ENCODE peak calls at places on chromosomes 11 and 22, in seven cellular contexts. M is GM23338, T is body of pancreas, G is uterus, F is bronchial epithelial cell, Q is PC-3, R is GM06990. D is an unnamed sample.

GRCh38 chr22:28015676-28016601 is 96.9 kb upstream of the PITPNB start:
- DNase-seq in M (no peak), T (peak; percentile 4), G (peak; percentile 11), F (no peak), Q (no peak), R (no peak), D (no peak)

GRCh38 chr11:64202992-64203391 is 3.5 kb upstream of the FERMT3 start:
- DNase-seq in M (no peak), T (no peak), G (no peak), F (no peak), Q (no peak), R (no peak), D (no peak)

GRCh38 chr11:85809881-85810280 is 1.1 kb downstream of the SYTL2 start:
- DNase-seq in M (peak; percentile 54), T (no peak), G (peak; percentile 17), F (no peak), Q (peak; percentile 44), R (no peak), D (peak; percentile 36)

GRCh38 chr22:43217285-43218030 is 30.5 kb upstream of the TTLL12 start:
- DNase-seq in M (peak; percentile 69), T (no peak), G (no peak), F (no peak), Q (no peak), R (no peak), D (no peak)

GRCh38 chr11:99351620-99352019 is 330.9 kb downstream of the CNTN5 start:
- DNase-seq in M (no peak), T (no peak), G (no peak), F (no peak), Q (peak; percentile 28), R (no peak), D (peak; percentile 4)

GRCh38 chr11:2376751-2377451 is at the start of gene CD81:
- DNase-seq in M (no peak), T (peak; percentile 59), G (peak; percentile 67), F (no peak), Q (peak; percentile 22), R (peak; percentile 59), D (no peak)

GRCh38 chr11:2892215-2893020 is 6.8 kb upstream of the CDKN1C start:
- DNase-seq in M (peak; percentile 88), T (peak; percentile 21), G (peak; percentile 60), F (no peak), Q (peak; percentile 59), R (peak; percentile 56), D (no peak)

GRCh38 chr22:48424201-48424627 is 1403.5 kb downstream of the BRD1 start:
- DNase-seq in M (no peak), T (no peak), G (no peak), F (no peak), Q (no peak), R (no peak), D (no peak)

GRCh38 chr11:71201936-71202597 is 50.3 kb downstream of the SHANK2 start:
- DNase-seq in M (no peak), T (no peak), G (no peak), F (peak; percentile 27), Q (no peak), R (no peak), D (no peak)
- H3K4me3 ChIP-seq in M (no peak overlapping the region), T (no peak overlapping the region), G (no peak overlapping the region), F (no peak overlapping the region), Q (no peak overlapping the region), R (no peak overlapping the region), D (no peak overlapping the region)

GRCh38 chr11:65890324-65891179 is at the start of gene CCDC85B:
- DNase-seq in M (peak; percentile 94), T (peak; percentile 98), G (peak; percentile 99), F (peak; percentile 85), Q (peak; percentile 99), R (peak; percentile 100), D (peak; percentile 94)
- TF ChIP-seq CTCF in M (peak; percentile 22), T (no peak), G (peak; percentile 12), F (peak; percentile 33), Q (peak; percentile 31), R (no peak), D (peak; percentile 22)

GRCh38 chr22:30411780-30412179 is 13.8 kb upstream of the MTFP1 start:
- DNase-seq in M (no peak), T (no peak), G (no peak), F (peak; percentile 82), Q (no peak), R (no peak), D (no peak)
- H3K36me3 ChIP-seq in M (peaks cover 4% of the 10 kb centered on the region), T (no peaks in the 10 kb centered on the region), G (no peaks in the 10 kb centered on the region), F (peaks cover 39% of the 10 kb centered on the region), Q (peaks cover 24% of the 10 kb centered on the region), R (peaks cover 4% of the 10 kb centered on the region), D (peaks cover 88% of the 10 kb centered on the region)

GRCh38 chr11:61042961-61043540 is 59.2 kb upstream of the CD5 start:
- DNase-seq in M (no peak), T (no peak), G (no peak), F (no peak), Q (no peak), R (peak; percentile 56), D (no peak)
- H3K4me3 ChIP-seq in M (no peak overlapping the region), T (no peak overlapping the region), G (no peak overlapping the region), F (no peak overlapping the region), Q (no peak overlapping the region), R (peak overlapping the region; percentile 66), D (no peak overlapping the region)

DNA sequence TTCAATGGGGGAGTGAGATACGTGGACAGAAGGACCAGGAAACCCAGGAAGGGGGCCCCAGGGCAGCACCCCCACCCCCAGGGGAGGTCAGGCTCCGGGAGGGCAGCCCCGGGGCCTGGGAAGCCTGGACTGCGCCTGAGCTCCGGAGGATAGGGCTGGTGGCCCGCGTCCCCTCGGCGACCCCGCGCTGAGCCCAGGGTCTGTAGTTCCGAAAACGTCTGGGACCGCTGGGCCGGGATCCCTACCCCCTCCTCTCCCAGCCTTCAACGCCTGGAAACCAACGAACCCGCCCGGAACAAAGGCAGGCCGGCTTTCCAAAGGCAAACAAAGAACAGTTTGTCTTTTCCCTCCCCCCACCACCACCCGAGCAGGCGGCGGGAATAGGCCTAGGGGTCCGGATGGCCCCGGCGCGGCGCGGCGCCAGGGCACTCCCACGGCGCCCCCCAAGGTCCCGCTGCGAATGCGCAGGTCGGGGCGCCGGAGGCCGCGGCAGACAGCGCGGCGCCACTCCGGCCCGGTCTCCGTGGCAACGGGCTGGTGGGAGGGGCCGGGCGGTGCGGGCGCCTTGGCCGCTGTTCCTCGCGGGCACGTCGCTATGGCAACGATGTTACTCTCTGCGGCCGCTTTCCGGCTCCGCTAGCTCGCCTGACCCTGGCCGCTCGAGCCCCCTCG is 58.5 kb downstream of the IGLL1 start:
- DNase-seq in M (peak; percentile 97), T (peak; percentile 95), G (peak; percentile 83), F (peak; percentile 38), Q (peak; percentile 76), R (peak; percentile 80), D (peak; percentile 74)
- TF ChIP-seq CTCF in M (no peak), T (no peak), G (peak; percentile 22), F (no peak), Q (peak; percentile 10), R (no peak), D (no peak)

GRCh38 chr11:20035375-20035700 is 124.9 kb downstream of the DBX1 start:
- DNase-seq in M (no peak), T (no peak), G (no peak), F (no peak), Q (no peak), R (no peak), D (no peak)
- H3K36me3 ChIP-seq in M (peaks cover 6% of the 10 kb centered on the region), T (no peaks in the 10 kb centered on the region), G (no peaks in the 10 kb centered on the region), F (peaks cover 21% of the 10 kb centered on the region), Q (peaks cover 6% of the 10 kb centered on the region), R (no peaks in the 10 kb centered on the region), D (peaks cover 7% of the 10 kb centered on the region)

DNA sequence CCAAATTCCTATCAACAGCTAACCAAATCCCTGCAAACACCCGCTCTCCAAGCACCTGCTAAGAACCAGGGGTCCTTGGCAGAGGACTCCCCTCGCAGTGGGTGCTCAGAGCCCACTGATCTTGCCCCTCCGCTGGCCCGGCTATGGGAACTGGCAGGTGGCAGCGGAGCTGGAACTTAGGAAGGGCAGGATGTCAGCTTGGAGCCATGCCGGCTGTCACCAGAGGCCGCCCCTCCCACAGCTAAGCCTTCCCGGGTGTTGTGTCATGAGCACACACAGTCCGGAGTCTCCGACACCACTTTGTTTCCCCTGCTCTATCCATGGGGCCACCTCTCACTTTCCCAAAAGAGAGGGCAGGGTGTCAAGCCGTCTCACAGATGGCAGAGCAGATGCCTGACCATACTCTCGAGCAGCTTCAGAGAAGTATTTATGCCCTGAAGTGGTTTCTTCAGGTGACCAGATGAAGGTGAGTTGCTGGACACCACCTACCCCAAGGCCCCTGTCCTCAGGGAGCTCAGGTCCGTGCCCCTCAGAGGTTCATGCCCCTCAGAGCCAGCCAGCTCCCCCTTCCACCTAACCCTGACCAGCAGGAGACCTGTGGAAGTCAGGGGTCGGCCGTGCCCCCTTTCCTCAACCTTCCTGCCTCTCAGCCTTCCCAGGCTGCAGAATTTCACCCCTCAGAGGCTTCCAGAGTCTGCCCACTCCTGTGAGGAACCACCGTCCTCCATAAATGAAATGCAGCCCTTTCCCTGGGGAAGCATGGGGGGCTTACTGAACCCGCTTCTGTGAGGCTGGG is 545.7 kb upstream of the B3GAT1 start:
- DNase-seq in M (no peak), T (no peak), G (no peak), F (no peak), Q (no peak), R (no peak), D (no peak)
- H3K4me3 ChIP-seq in M (no peak overlapping the region), T (no peak overlapping the region), G (no peak overlapping the region), F (no peak overlapping the region), Q (no peak overlapping the region), R (no peak overlapping the region), D (no peak overlapping the region)

GRCh38 chr11:60127311-60127811 is 38.9 kb downstream of the MS4A2 start:
- DNase-seq in M (no peak), T (no peak), G (no peak), F (peak; percentile 82), Q (peak; percentile 86), R (no peak), D (no peak)

GRCh38 chr11:60129853-60130252 is 41.4 kb downstream of the MS4A2 start:
- DNase-seq in M (no peak), T (peak; percentile 17), G (no peak), F (no peak), Q (no peak), R (no peak), D (no peak)

GRCh38 chr11:60131943-60132342 is 43.5 kb downstream of the MS4A2 start:
- DNase-seq in M (no peak), T (no peak), G (no peak), F (no peak), Q (no peak), R (no peak), D (no peak)

GRCh38 chr11:60128376-60128775 is 39.9 kb downstream of the MS4A2 start:
- DNase-seq in M (no peak), T (no peak), G (no peak), F (no peak), Q (no peak), R (no peak), D (no peak)

DNA sequence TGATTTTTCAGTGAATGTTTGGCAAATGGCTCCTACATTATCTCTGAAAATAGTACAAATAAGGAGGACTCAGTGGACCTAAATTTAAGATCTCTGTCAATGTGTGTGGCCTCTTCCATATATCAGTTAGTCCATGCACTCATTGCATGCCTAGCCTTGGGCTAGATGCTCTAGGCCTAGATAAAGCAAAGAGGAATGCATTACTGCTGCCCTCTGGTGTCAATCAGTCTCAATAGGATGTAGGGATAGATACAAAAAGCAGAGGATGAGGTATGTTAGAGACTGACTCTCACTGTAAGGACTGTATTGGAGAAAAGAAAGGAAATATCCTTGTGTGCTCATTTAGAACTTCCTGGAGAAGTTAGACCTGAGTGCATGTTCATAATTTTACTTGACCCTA is 42.0 kb downstream of the MS4A2 start:
- DNase-seq in M (peak; percentile 84), T (peak; percentile 45), G (no peak), F (peak; percentile 64), Q (peak; percentile 83), R (no peak), D (peak; percentile 31)
- TF ChIP-seq CTCF in M (peak; percentile 76), T (peak; percentile 23), G (no peak), F (peak; percentile 49), Q (peak; percentile 88), R (peak; percentile 50), D (peak; percentile 48)

D was measured in brain microvascular endothelial cell.